ENCODE peak calls at places on chromosomes 13 and 19, in seven cellular contexts. P, B, O, A, X, T and N are unnamed samples.

GRCh38 chr13:40589285-40590109 is 76.9 kb downstream of the FOXO1 start:
- DNase-seq in P (no peak), B (peak; percentile 44), O (no peak), A (no peak), X (peak; percentile 18), T (no peak), N (no peak)

GRCh38 chr13:36530050-36530789 is 97.9 kb downstream of the CCNA1 start:
- DNase-seq in P (no peak), B (peak; percentile 6), O (no peak), A (peak; percentile 32), X (no peak), T (no peak), N (no peak)

GRCh38 chr19:3725640-3726310 is 17.6 kb downstream of the TJP3 start:
- DNase-seq in P (no peak), B (peak; percentile 11), O (peak; percentile 85), A (peak; percentile 53), X (no peak), T (peak; percentile 77), N (no peak)

GRCh38 chr13:104143760-104144406 is 1077.7 kb upstream of the SLC10A2 start:
- DNase-seq in P (no peak), B (peak; percentile 7), O (peak; percentile 29), A (peak; percentile 3), X (no peak), T (peak; percentile 45), N (no peak)

GRCh38 chr13:94959616-94960015 is 247.3 kb upstream of the SOX21 start:
- DNase-seq in P (no peak), B (no peak), O (no peak), A (no peak), X (no peak), T (no peak), N (no peak)

GRCh38 chr13:34911159-34911558 is 30.9 kb upstream of the NBEA start:
- DNase-seq in P (no peak), B (no peak), O (no peak), A (no peak), X (no peak), T (no peak), N (no peak)

GRCh38 chr13:108120332-108120731 is 95.0 kb downstream of the LIG4 start:
- DNase-seq in P (no peak), B (no peak), O (peak; percentile 36), A (no peak), X (no peak), T (no peak), N (no peak)

GRCh38 chr13:34555988-34556387 is 386.1 kb upstream of the NBEA start:
- DNase-seq in P (no peak), B (no peak), O (no peak), A (peak; percentile 3), X (no peak), T (no peak), N (no peak)

GRCh38 chr19:35746087-35746462 is 624 bp downstream of the PSENEN start:
- DNase-seq in P (no peak), B (no peak), O (no peak), A (no peak), X (no peak), T (no peak), N (no peak)

GRCh38 chr13:25192936-25193335 is 20.8 kb upstream of the AMER2 start:
- DNase-seq in P (no peak), B (no peak), O (no peak), A (no peak), X (no peak), T (no peak), N (no peak)

GRCh38 chr19:29702958-29703320 is 12.1 kb downstream of the C19orf12 start:
- DNase-seq in P (no peak), B (no peak), O (no peak), A (no peak), X (no peak), T (no peak), N (no peak)

GRCh38 chr19:13839193-13839937 is 37.6 kb upstream of the NANOS3 start:
- DNase-seq in P (peak; percentile 84), B (peak; percentile 86), O (peak; percentile 81), A (no peak), X (no peak), T (peak; percentile 69), N (peak; percentile 81)

GRCh38 chr19:4066682-4067395 is at the start of gene ZBTB7A:
- DNase-seq in P (peak; percentile 61), B (peak; percentile 79), O (peak; percentile 61), A (peak; percentile 63), X (no peak), T (no peak), N (peak; percentile 83)

GRCh38 chr19:58380037-58380735 is 644 bp downstream of the ZNF837 start:
- DNase-seq in P (no peak), B (no peak), O (no peak), A (no peak), X (no peak), T (no peak), N (peak; percentile 10)

GRCh38 chr13:80840313-80840976 is 499.5 kb upstream of the SPRY2 start:
- DNase-seq in P (no peak), B (peak; percentile 11), O (no peak), A (peak; percentile 70), X (peak; percentile 53), T (no peak), N (no peak)

GRCh38 chr13:76516013-76516412 is 370.2 kb downstream of the KCTD12 start:
- DNase-seq in P (peak; percentile 92), B (peak; percentile 82), O (no peak), A (peak; percentile 13), X (no peak), T (no peak), N (no peak)

GRCh38 chr13:42660367-42660965 is 86.5 kb downstream of the TNFSF11 start:
- DNase-seq in P (peak; percentile 27), B (peak; percentile 12), O (no peak), A (no peak), X (no peak), T (no peak), N (no peak)

GRCh38 chr13:74986609-74987008 is 495.4 kb downstream of the TBC1D4 start:
- DNase-seq in P (no peak), B (no peak), O (no peak), A (no peak), X (no peak), T (no peak), N (no peak)

GRCh38 chr13:68439821-68440220 is 1209.7 kb upstream of the PCDH9 start:
- DNase-seq in P (no peak), B (no peak), O (no peak), A (no peak), X (no peak), T (no peak), N (no peak)

GRCh38 chr13:88345171-88345847 is 674.1 kb downstream of the SLITRK5 start:
- DNase-seq in P (no peak), B (no peak), O (no peak), A (no peak), X (no peak), T (no peak), N (no peak)

GRCh38 chr19:35058370-35058769 is 16.8 kb downstream of the HPN start:
- DNase-seq in P (no peak), B (no peak), O (no peak), A (no peak), X (no peak), T (no peak), N (no peak)

GRCh38 chr13:107124129-107124718 is 556.3 kb upstream of the ARGLU1 start:
- DNase-seq in P (peak; percentile 36), B (peak; percentile 18), O (no peak), A (peak; percentile 33), X (peak; percentile 37), T (no peak), N (no peak)

GRCh38 chr13:109148243-109148642 is 518.8 kb downstream of the MYO16 start:
- DNase-seq in P (peak; percentile 87), B (peak; percentile 87), O (no peak), A (no peak), X (no peak), T (no peak), N (no peak)

GRCh38 chr13:41284512-41285288 is 21.3 kb upstream of the MTRF1 start:
- DNase-seq in P (peak; percentile 88), B (no peak), O (no peak), A (no peak), X (no peak), T (no peak), N (peak; percentile 76)

GRCh38 chr13:36736119-36736726 is 62.4 kb downstream of the SERTM1 start:
- DNase-seq in P (peak; percentile 62), B (peak; percentile 54), O (no peak), A (peak; percentile 56), X (peak; percentile 44), T (no peak), N (peak; percentile 80)

GRCh38 chr19:14003279-14004051 is 2.7 kb downstream of the RFX1 start:
- DNase-seq in P (no peak), B (no peak), O (no peak), A (no peak), X (no peak), T (no peak), N (no peak)

GRCh38 chr19:3607398-3608078 is 863 bp upstream of the TBXA2R start:
- DNase-seq in P (no peak), B (peak; percentile 45), O (peak; percentile 86), A (peak; percentile 87), X (no peak), T (peak; percentile 77), N (no peak)

GRCh38 chr13:44433863-44434262 is 60.2 kb downstream of the SERP2 start:
- DNase-seq in P (no peak), B (no peak), O (no peak), A (no peak), X (no peak), T (no peak), N (no peak)

GRCh38 chr13:31756346-31756745 is 17.0 kb downstream of the RXFP2 start:
- DNase-seq in P (peak; percentile 94), B (peak; percentile 89), O (no peak), A (no peak), X (no peak), T (no peak), N (peak; percentile 55)

GRCh38 chr19:6058411-6059201 is 51.7 kb downstream of the RFX2 start:
- DNase-seq in P (no peak), B (no peak), O (no peak), A (no peak), X (no peak), T (no peak), N (no peak)
- H3K4me2 ChIP-seq in P (no peak overlapping the region), B (no peak overlapping the region), O (no peak overlapping the region), A (no peak overlapping the region), X (no peak overlapping the region), T (no peak overlapping the region), N (no peak overlapping the region)

DNA sequence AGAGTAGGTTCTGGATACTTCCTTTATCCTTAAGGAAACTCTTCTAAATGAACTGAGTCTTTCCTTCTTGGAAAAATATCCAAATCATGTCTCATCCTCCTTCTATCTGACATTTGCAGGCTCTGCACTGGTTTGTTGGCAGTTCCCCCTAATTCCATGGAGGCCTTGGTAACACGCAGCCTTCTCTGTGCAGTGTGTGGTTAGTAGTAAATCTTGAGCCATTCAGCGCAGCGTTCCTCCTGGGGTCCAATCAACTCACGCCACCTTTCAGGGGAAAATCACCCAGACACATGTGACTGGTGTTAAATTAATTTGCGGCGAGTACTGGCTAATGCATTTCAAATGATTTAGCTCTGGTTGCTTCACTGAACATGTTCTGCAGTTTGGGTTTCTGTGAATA is 21.0 kb upstream of the CBY2 start:
- DNase-seq in P (no peak), B (no peak), O (no peak), A (no peak), X (no peak), T (no peak), N (no peak)
- H3K23ac ChIP-seq in P (no peak overlapping the region), B (no peak overlapping the region), O (no peak overlapping the region), A (no peak overlapping the region), X (no peak overlapping the region), T (no peak overlapping the region), N (no peak overlapping the region)

GRCh38 chr19:37551123-37551993 is 43.2 kb downstream of the ZNF571 start:
- DNase-seq in P (peak; percentile 44), B (no peak), O (no peak), A (peak; percentile 62), X (no peak), T (no peak), N (peak; percentile 95)
- H3K4me2 ChIP-seq in P (peak overlapping the region; percentile 68), B (no peak overlapping the region), O (no peak overlapping the region), A (no peak overlapping the region), X (peak overlapping the region; percentile 23), T (no peak overlapping the region), N (peak overlapping the region; percentile 36)

GRCh38 chr19:743168-743687 is 7.7 kb upstream of the MISP start:
- DNase-seq in P (no peak), B (no peak), O (no peak), A (peak; percentile 30), X (no peak), T (no peak), N (peak; percentile 76)
- H3K23ac ChIP-seq in P (no peak overlapping the region), B (no peak overlapping the region), O (no peak overlapping the region), A (no peak overlapping the region), X (no peak overlapping the region), T (no peak overlapping the region), N (no peak overlapping the region)